ENCODE peak calls at places on chromosomes 6 and 20, in nine cellular contexts. R is hepatic stellate cell; M is LoVo; S is GM10248; H is GM13977; L is hypothalamus; G is stimulated activated CD4-positive, alpha-beta T cell treated with anti-CD3 and anti-CD28 coated beads, Interleukin-12 subunit alpha, Interleukin-12 subunit beta, amount 100 ng/mL, for 48 hours; B is iris pigment epithelial cell; U is GM04503. Q is an unnamed sample.

GRCh38 chr6:93139408-93140081 is 279.8 kb downstream of the EPHA7 start:
- DNase-seq in B (no peak), L (no peak), U (no peak), H (no peak), R (no peak), S (no peak), M (no peak), G (no peak), Q (no peak)

GRCh38 chr6:52499681-52500239 is 77.1 kb downstream of the TRAM2 start:
- DNase-seq in H (no peak), R (no peak), G (no peak), L (no peak), S (no peak), M (no peak), U (no peak), B (no peak), Q (no peak)

GRCh38 chr6:90574610-90575009 is 12.3 kb downstream of the MAP3K7 start:
- DNase-seq in L (no peak), B (peak; percentile 88), U (no peak), S (no peak), R (no peak), M (no peak), H (no peak), G (no peak), Q (no peak)

GRCh38 chr6:89792881-89793280 is 26.7 kb downstream of the MDN1 start:
- DNase-seq in H (peak; percentile 43), B (peak; percentile 63), G (no peak), S (peak; percentile 53), R (peak; percentile 37), M (no peak), U (no peak), L (no peak), Q (peak; percentile 5)

GRCh38 chr20:63941282-63942060 is 14.7 kb downstream of the UCKL1 start:
- DNase-seq in G (peak; percentile 73), L (no peak), S (peak; percentile 56), U (no peak), M (no peak), R (no peak), B (no peak), H (peak; percentile 38), Q (peak; percentile 59)

GRCh38 chr6:63714091-63714490 is 78.5 kb downstream of the PHF3 start:
- DNase-seq in S (no peak), R (no peak), B (no peak), M (no peak), U (no peak), L (no peak), H (no peak), G (no peak), Q (no peak)

GRCh38 chr6:24666097-24666615 is 543 bp downstream of the TDP2 start:
- DNase-seq in B (peak; percentile 58), H (peak; percentile 28), S (peak; percentile 43), L (peak; percentile 37), U (peak; percentile 10), M (no peak), G (no peak), R (peak; percentile 26), Q (peak; percentile 9)

GRCh38 chr20:35226775-35227681 is 538 bp downstream of the MMP24 start:
- DNase-seq in U (no peak), G (peak; percentile 4), S (peak; percentile 41), R (peak; percentile 45), L (peak; percentile 13), B (peak; percentile 42), M (peak; percentile 11), H (peak; percentile 55), Q (peak; percentile 40)

GRCh38 chr6:11616200-11616611 is 78.7 kb downstream of the TMEM170B start:
- DNase-seq in H (no peak), L (no peak), R (peak; percentile 69), S (no peak), U (peak; percentile 99), G (no peak), M (no peak), B (peak; percentile 83), Q (peak; percentile 22)